ENCODE peak calls at places on chromosome 6, in nine cellular contexts. O, I, H, R, T, Q, L, M and E are unnamed samples. For H3K4me1, the result is how much of the 10 kb centered on the place peaks cover.

GRCh38 chr6:75830959-75831885 is 82.2 kb downstream of the MYO6 start:
- DNase-seq in H (no peak), M (no peak), Q (no peak), T (no peak), I (peak), O (no peak), R (no peak), L (no peak), E (no peak)

GRCh38 chr6:127971945-127972391 is 71.1 kb upstream of the THEMIS start:
- DNase-seq in I (peak), Q (no peak), L (no peak), T (peak), H (no peak), O (no peak), R (peak), M (no peak), E (no peak)

GRCh38 chr6:113994934-113995342 is 24.0 kb upstream of the HDAC2 start:
- DNase-seq in Q (peak), T (peak), O (peak), R (no peak), L (no peak), H (no peak), I (peak), M (peak), E (peak)

GRCh38 chr6:159540152-159540551 is 152.9 kb downstream of the SOD2 start:
- DNase-seq in H (no peak), I (no peak), R (no peak), O (peak), T (no peak), Q (no peak), M (no peak), L (peak), E (peak)

GRCh38 chr6:52904562-52905279 is 4.8 kb downstream of the GSTA3 start:
- DNase-seq in I (no peak), Q (no peak), L (no peak), M (peak), O (no peak), T (no peak), H (no peak), R (no peak), E (peak)

GRCh38 chr6:48774276-48774675 is 663.3 kb upstream of the PTCHD4 start:
- DNase-seq in Q (no peak), O (no peak), T (no peak), L (no peak), I (no peak), H (no peak), M (no peak), R (no peak), E (no peak)

GRCh38 chr6:133286765-133287164 is 45.6 kb downstream of the EYA4 start:
- DNase-seq in O (peak), L (no peak), M (no peak), Q (no peak), I (peak), T (no peak), R (no peak), H (no peak), E (peak)

GRCh38 chr6:157760137-157760536 is 62.9 kb upstream of the SNX9 start:
- DNase-seq in M (no peak), T (no peak), L (no peak), R (no peak), Q (no peak), H (no peak), I (no peak), O (no peak), E (no peak)

GRCh38 chr6:55636406-55637102 is 57.6 kb upstream of the HMGCLL1 start:
- DNase-seq in I (peak), H (no peak), L (no peak), T (no peak), Q (no peak), R (no peak), M (no peak), O (peak), E (no peak)

GRCh38 chr6:87483929-87484328 is 11.2 kb downstream of the SLC35A1 start:
- DNase-seq in O (peak), M (no peak), R (no peak), L (no peak), H (no peak), I (peak), T (no peak), Q (peak), E (peak)

GRCh38 chr6:18388252-18388651 is 1.1 kb downstream of the RNF144B start:
- DNase-seq in M (no peak), R (no peak), O (no peak), I (peak), L (no peak), T (no peak), H (no peak), Q (no peak), E (no peak)

GRCh38 chr6:79375635-79376425 is 141.3 kb upstream of the HMGN3 start:
- DNase-seq in L (no peak), Q (no peak), T (no peak), M (no peak), R (no peak), H (no peak), I (no peak), O (no peak), E (no peak)

GRCh38 chr6:87929843-87930288 is 117.8 kb upstream of the SPACA1 start:
- DNase-seq in L (peak), Q (peak), R (peak), I (peak), H (peak), O (peak), M (peak), T (peak), E (peak)

GRCh38 chr6:152313542-152314482 is 323.4 kb downstream of the SYNE1 start:
- DNase-seq in L (no peak), T (no peak), I (peak), M (no peak), R (no peak), H (no peak), O (peak), Q (no peak), E (peak)

GRCh38 chr6:149806127-149806526 is 56.6 kb downstream of the PCMT1 start:
- DNase-seq in H (no peak), I (peak), M (no peak), R (no peak), T (no peak), Q (no peak), L (no peak), O (no peak), E (no peak)

GRCh38 chr6:93036835-93037234 is 382.5 kb downstream of the EPHA7 start:
- DNase-seq in L (no peak), R (no peak), Q (no peak), T (no peak), I (no peak), O (peak), H (no peak), M (peak), E (no peak)

GRCh38 chr6:49676671-49677281 is 36.6 kb downstream of the CRISP2 start:
- DNase-seq in R (no peak), H (no peak), O (no peak), T (no peak), I (peak), L (no peak), Q (no peak), M (no peak), E (no peak)

GRCh38 chr6:85392379-85392778 is 57.5 kb upstream of the NT5E start:
- DNase-seq in I (no peak), M (no peak), T (no peak), O (no peak), L (no peak), Q (no peak), R (no peak), H (no peak), E (no peak)

GRCh38 chr6:42404494-42404893 is 47.2 kb downstream of the TRERF1 start:
- DNase-seq in Q (no peak), L (no peak), I (peak), R (no peak), H (no peak), T (peak), M (no peak), O (peak), E (no peak)

GRCh38 chr6:6724319-6725119 is 136.0 kb downstream of the LY86 start:
- DNase-seq in Q (peak), M (peak), O (peak), H (peak), L (peak), I (peak), T (peak), R (peak), E (peak)

GRCh38 chr6:119844385-119844784 is 494.8 kb upstream of the MAN1A1 start:
- DNase-seq in M (no peak), H (no peak), T (no peak), R (no peak), Q (no peak), O (no peak), I (no peak), L (no peak), E (no peak)

GRCh38 chr6:168043848-168044415 is 35.1 kb downstream of the FRMD1 start:
- DNase-seq in I (no peak), M (no peak), Q (no peak), T (no peak), H (peak), O (no peak), L (peak), R (no peak), E (no peak)

GRCh38 chr6:30042476-30042875 is 18.6 kb upstream of the POLR1H start:
- DNase-seq in R (no peak), T (no peak), M (no peak), I (no peak), L (no peak), Q (no peak), H (no peak), O (no peak), E (no peak)

GRCh38 chr6:44254957-44255808 is 2.1 kb downstream of the SLC35B2 start:
- DNase-seq in O (no peak), R (no peak), H (no peak), T (no peak), Q (no peak), L (peak), M (no peak), I (no peak), E (peak)

GRCh38 chr6:25173951-25174474 is 105.2 kb upstream of the CARMIL1 start:
- DNase-seq in M (no peak), R (no peak), Q (peak), O (peak), I (peak), L (no peak), T (no peak), H (no peak), E (no peak)

GRCh38 chr6:38387994-38388393 is 251.7 kb downstream of the BTBD9 start:
- DNase-seq in Q (no peak), T (no peak), L (no peak), H (no peak), R (no peak), I (peak), O (peak), M (no peak), E (no peak)

GRCh38 chr6:111418971-111419693 is 63.9 kb downstream of the REV3L start:
- DNase-seq in I (peak), O (no peak), R (no peak), L (no peak), T (no peak), Q (no peak), M (no peak), H (no peak), E (no peak)

GRCh38 chr6:159074120-159074684 is 29.4 kb upstream of the TAGAP start:
- DNase-seq in T (no peak), I (peak), R (no peak), Q (peak), M (peak), O (peak), L (no peak), H (no peak), E (peak)

GRCh38 chr6:114304304-114304887 is 38.4 kb downstream of the HS3ST5 start:
- DNase-seq in L (no peak), M (no peak), Q (no peak), R (no peak), H (no peak), T (no peak), I (peak), O (peak), E (peak)

GRCh38 chr6:106626485-106626884 is 2.8 kb downstream of the RTN4IP1 start:
- DNase-seq in M (no peak), Q (no peak), R (no peak), O (no peak), L (no peak), H (no peak), T (no peak), I (no peak), E (no peak)

GRCh38 chr6:75932067-75932466 is 140.4 kb downstream of the IMPG1 start:
- DNase-seq in O (peak), T (no peak), Q (no peak), H (no peak), M (peak), R (no peak), I (peak), L (no peak), E (peak)

DNA sequence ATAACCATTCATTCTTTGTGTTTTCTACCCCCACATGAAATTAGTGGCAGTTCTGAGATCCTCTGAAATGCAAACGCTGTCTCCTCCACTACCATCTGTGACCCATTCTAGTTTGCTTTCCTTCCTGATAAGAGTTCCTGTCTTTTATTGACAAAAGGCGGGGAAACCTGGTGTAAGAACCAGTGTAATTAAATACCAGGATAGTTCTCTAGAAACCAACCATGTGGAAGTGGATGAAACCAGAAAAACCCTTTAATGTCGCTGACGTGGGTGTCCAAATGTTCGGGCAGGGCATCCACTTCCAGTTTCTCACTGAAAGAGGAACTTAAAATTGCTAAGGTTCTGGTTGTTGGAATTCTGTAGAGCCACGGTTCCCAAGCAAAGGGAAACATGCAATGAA is 79.1 kb downstream of the TNFRSF21 start:
- DNase-seq in I (no peak), M (no peak), L (no peak), O (no peak), T (no peak), H (no peak), R (no peak), Q (no peak), E (peak)
- H3K4me3 ChIP-seq in I (no peak), M (no peak), L (no peak), O (no peak), T (no peak), H (no peak), R (no peak), Q (no peak), E (no peak)

GRCh38 chr6:136086686-136087085 is 163.4 kb downstream of the MTFR2 start:
- DNase-seq in O (no peak), M (no peak), I (no peak), H (no peak), R (no peak), L (no peak), Q (no peak), T (no peak), E (no peak)

GRCh38 chr6:136089885-136090284 is 160.2 kb downstream of the MTFR2 start:
- DNase-seq in I (peak), H (no peak), L (no peak), R (no peak), O (no peak), M (no peak), T (no peak), Q (no peak), E (no peak)

GRCh38 chr6:136090929-136091328 is 159.2 kb downstream of the MTFR2 start:
- DNase-seq in M (no peak), L (no peak), Q (no peak), I (peak), H (no peak), O (no peak), R (no peak), T (no peak), E (no peak)

GRCh38 chr6:136087986-136088385 is 162.1 kb downstream of the MTFR2 start:
- DNase-seq in H (no peak), O (no peak), T (no peak), R (no peak), Q (no peak), L (no peak), M (no peak), I (peak), E (no peak)

GRCh38 chr6:136088693-136089092 is 161.4 kb downstream of the MTFR2 start:
- DNase-seq in M (no peak), O (no peak), Q (no peak), R (no peak), T (no peak), H (no peak), I (no peak), L (no peak), E (no peak)
- H3K4me1 ChIP-seq in M (under half), O (under half), Q (under half), R (under half), T (under half), H (under half), I (under half), L (under half), E (under half)

DNA sequence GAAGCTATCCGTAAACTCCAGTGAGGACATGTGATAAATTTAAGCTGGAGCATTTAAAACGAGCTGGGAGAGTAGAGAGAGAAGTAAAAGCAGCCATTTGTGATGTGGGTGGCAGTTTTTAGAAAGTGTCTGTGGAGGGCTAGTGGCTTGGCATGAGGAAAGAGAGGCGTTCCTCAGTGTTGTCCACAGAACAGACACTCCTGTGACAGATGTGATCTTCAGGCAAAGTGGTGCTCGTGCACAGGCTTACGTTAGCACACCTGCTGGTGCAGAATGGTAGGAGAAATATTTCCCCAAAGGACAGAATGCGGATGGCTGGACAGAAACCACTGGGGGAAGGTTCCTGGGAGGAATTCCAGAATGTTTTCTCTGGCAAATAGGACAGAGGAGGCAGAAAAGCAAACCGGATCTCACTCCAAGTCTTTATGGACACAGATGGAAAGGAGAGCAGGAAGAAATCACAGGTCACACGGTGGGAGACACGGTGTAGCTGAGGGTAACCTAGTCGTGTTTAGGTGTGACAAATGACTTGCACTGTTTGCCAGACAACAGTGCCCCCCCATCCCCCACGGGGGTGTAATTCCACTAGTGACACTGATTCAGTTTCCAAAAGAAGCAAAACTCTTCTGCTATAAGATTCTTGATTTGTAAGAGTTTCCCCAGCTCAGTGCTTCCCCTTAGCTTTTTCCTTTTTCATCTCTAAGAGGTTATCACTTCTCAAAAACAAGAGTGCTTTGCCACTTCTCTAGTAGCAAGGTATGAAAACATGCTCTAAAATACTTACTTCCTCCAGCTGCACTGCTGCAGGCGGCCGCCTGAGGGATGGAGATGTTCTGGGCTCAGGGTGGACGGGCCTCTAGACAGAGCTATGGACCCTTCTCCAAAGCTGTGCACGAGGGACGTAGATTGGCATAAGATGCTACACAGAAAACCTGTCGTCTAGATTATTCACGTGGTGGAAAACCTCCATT is 293.2 kb downstream of the QKI start:
- DNase-seq in M (no peak), Q (no peak), O (no peak), H (no peak), R (no peak), L (no peak), I (no peak), T (no peak), E (no peak)
- H3K4me3 ChIP-seq in M (no peak), Q (no peak), O (no peak), H (no peak), R (no peak), L (no peak), I (no peak), T (no peak), E (no peak)

GRCh38 chr6:115838763-115839401 is 221.8 kb downstream of the FRK start:
- DNase-seq in H (no peak), O (peak), T (no peak), L (no peak), Q (peak), R (no peak), M (peak), I (peak), E (no peak)
- H3K4me1 ChIP-seq in H (under half), O (under half), T (under half), L (under half), Q (under half), R (under half), M (under half), I (under half), E (under half)

GRCh38 chr6:138455746-138456392 is 43.4 kb downstream of the NHSL1 start:
- DNase-seq in O (no peak), L (no peak), T (no peak), I (peak), Q (no peak), M (no peak), R (peak), H (no peak), E (no peak)

GRCh38 chr6:138450445-138450844 is 46.4 kb downstream of the HEBP2 start:
- DNase-seq in H (no peak), R (no peak), L (no peak), M (no peak), I (no peak), T (no peak), O (no peak), Q (no peak), E (no peak)

GRCh38 chr6:138451043-138451442 is 47.0 kb downstream of the HEBP2 start:
- DNase-seq in O (no peak), I (no peak), R (no peak), L (no peak), T (no peak), Q (no peak), M (no peak), H (no peak), E (no peak)

GRCh38 chr6:138456393-138456775 is 42.9 kb downstream of the NHSL1 start:
- DNase-seq in M (no peak), I (no peak), H (no peak), O (no peak), R (no peak), L (no peak), Q (no peak), T (no peak), E (no peak)

GRCh38 chr6:138454976-138455706 is 44.2 kb downstream of the NHSL1 start:
- DNase-seq in Q (no peak), I (peak), R (peak), M (no peak), L (no peak), T (peak), O (no peak), H (peak), E (no peak)
- H3K4me3 ChIP-seq in Q (no peak), I (no peak), R (no peak), M (no peak), L (peak), T (peak), O (no peak), H (no peak), E (no peak)

DNA sequence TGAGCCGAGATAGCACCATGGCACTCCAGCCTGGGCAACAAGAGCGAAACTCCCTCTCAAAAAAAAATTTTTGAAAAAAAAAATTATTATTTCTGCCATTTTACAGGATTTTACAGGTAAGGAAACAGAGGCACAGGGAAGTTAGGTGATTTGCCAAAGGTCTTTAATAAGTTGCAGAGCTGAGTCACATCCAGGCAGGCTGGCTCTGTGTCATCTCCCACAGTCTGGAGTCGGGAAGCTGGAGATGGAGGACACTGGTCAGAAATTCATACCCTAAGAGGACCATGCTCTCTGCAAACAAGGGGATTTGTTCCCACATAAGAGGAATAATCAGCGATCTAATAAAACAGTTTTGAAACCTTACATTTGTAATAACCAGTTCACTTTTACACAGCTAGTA is 24.1 kb downstream of the HECA start:
- DNase-seq in O (no peak), I (peak), Q (peak), R (no peak), T (no peak), M (no peak), H (no peak), L (no peak), E (no peak)
- H3K4me1 ChIP-seq in O (under half), I (under half), Q (under half), R (half or more), T (half or more), M (under half), H (under half), L (half or more), E (under half)